ENCODE peak calls at places on chromosome 15, in five cellular contexts. O is sciatic nerve; K is NCI-H2029 treated with DMSO at 0.1 percent for 48 hours; L is stimulated activated CD8-positive, alpha-beta memory T cell treated with anti-CD3 and anti-CD28 coated beads, Interleukin-15, amount 100 ng/mL, for 1 hour; X is T-helper 1 cell. B is an unnamed sample.

GRCh38 chr15:75200765-75201608 is 695 bp upstream of the C15orf39 start:
- DNase-seq in X (peak), L (no peak), K (peak), O (no peak), B (no peak)

GRCh38 chr15:40847225-40847961 is 3.5 kb downstream of the SPINT1 start:
- DNase-seq in O (peak), K (peak), X (no peak), L (no peak), B (no peak)

GRCh38 chr15:52112203-52112750 is 298 bp downstream of the BCL2L10 start:
- DNase-seq in L (no peak), K (no peak), X (peak), O (no peak), B (no peak)

GRCh38 chr15:33454346-33454745 is 143.6 kb downstream of the RYR3 start:
- DNase-seq in K (no peak), O (no peak), X (no peak), L (no peak), B (no peak)

GRCh38 chr15:26651909-26652308 is 121.0 kb downstream of the GABRB3 start:
- DNase-seq in X (no peak), L (no peak), O (no peak), K (no peak), B (no peak)

GRCh38 chr15:86916671-86917450 is 837.2 kb downstream of the AGBL1 start:
- DNase-seq in K (no peak), O (peak), X (no peak), L (no peak), B (peak)

GRCh38 chr15:57747206-57747605 is 40.7 kb downstream of the POLR2M start:
- DNase-seq in L (no peak), X (peak), K (no peak), O (peak), B (no peak)

GRCh38 chr15:64699767-64700388 is 75.5 kb downstream of the RBPMS2 start:
- DNase-seq in X (no peak), O (no peak), K (no peak), L (no peak), B (no peak)

GRCh38 chr15:40843885-40844542 is at the start of gene SPINT1:
- DNase-seq in L (peak), X (peak), O (no peak), K (no peak), B (no peak)

GRCh38 chr15:65286704-65287514 is at the start of gene PARP16:
- DNase-seq in O (peak), K (no peak), L (peak), X (peak), B (peak)

GRCh38 chr15:69798481-69799315 is 299.0 kb downstream of the TLE3 start:
- DNase-seq in X (no peak), K (no peak), O (peak), L (no peak), B (no peak)

GRCh38 chr15:42149493-42150245 is 6.8 kb downstream of the PLA2G4F start:
- DNase-seq in L (no peak), O (peak), X (no peak), K (no peak), B (peak)

GRCh38 chr15:72319360-72319984 is 485 bp downstream of the CELF6 start:
- DNase-seq in O (peak), L (no peak), X (peak), K (no peak), B (no peak)

GRCh38 chr15:83843511-83843910 is 189.6 kb downstream of the ADAMTSL3 start:
- DNase-seq in L (no peak), O (no peak), K (no peak), X (no peak), B (no peak)

GRCh38 chr15:80970018-80970657 is 19.5 kb downstream of the MESD start:
- DNase-seq in L (peak), O (peak), X (peak), K (peak), B (no peak)

GRCh38 chr15:84979651-84980050 is 2.0 kb upstream of the PDE8A start:
- DNase-seq in X (no peak), K (no peak), L (no peak), O (peak), B (no peak)

GRCh38 chr15:32994810-32995424 is 199.6 kb downstream of the FMN1 start:
- DNase-seq in X (no peak), K (no peak), L (no peak), O (no peak), B (no peak)

GRCh38 chr15:43977072-43977884 is 150.5 kb downstream of the WDR76 start:
- DNase-seq in L (no peak), O (no peak), K (no peak), X (peak), B (no peak)

GRCh38 chr15:68822818-68823217 is 2.1 kb upstream of the ANP32A start:
- DNase-seq in L (no peak), X (no peak), O (no peak), K (no peak), B (no peak)

GRCh38 chr15:59751552-59752413 is 62.7 kb upstream of the BNIP2 start:
- DNase-seq in O (no peak), L (no peak), X (peak), K (no peak), B (no peak)

GRCh38 chr15:83734487-83734886 is 80.6 kb downstream of the ADAMTSL3 start:
- DNase-seq in K (no peak), L (no peak), O (no peak), X (no peak), B (no peak)

GRCh38 chr15:77606142-77607034 is 26.3 kb downstream of the LINGO1 start:
- DNase-seq in K (no peak), O (no peak), X (no peak), L (no peak), B (no peak)

GRCh38 chr15:44087578-44088190 is 107.4 kb downstream of the FRMD5 start:
- DNase-seq in L (no peak), K (no peak), O (no peak), X (no peak), B (no peak)

GRCh38 chr15:39670687-39671086 is 89.8 kb downstream of the THBS1 start:
- DNase-seq in O (no peak), K (no peak), X (no peak), L (no peak), B (no peak)